ENCODE peak calls at places on chromosomes 2 and 18, in ten cellular contexts. D is esophagus squamous epithelium; G is naive thymus-derived CD4-positive, alpha-beta T cell; R is mesenchymal stem cell; C is astrocyte; S is tibial artery; J is pancreas; L is neural progenitor cell; I is GM12878; N is H1. E is an unnamed sample.

GRCh38 chr2:112784199-112785189 is at the start of gene IL1A:
- DNase-seq in N (no peak), C (peak; percentile 76), J (no peak), D (no peak), S (no peak), R (peak; percentile 69), L (peak; percentile 86), I (no peak), G (no peak), E (peak; percentile 74)

GRCh38 chr18:54787616-54788015 is 40.7 kb upstream of the RAB27B start:
- DNase-seq in R (peak; percentile 26), J (no peak), D (no peak), L (no peak), G (no peak), S (no peak), N (no peak), C (peak; percentile 77), I (no peak), E (no peak)

GRCh38 chr2:190254451-190254850 is 65.2 kb downstream of the HIBCH start:
- DNase-seq in S (no peak), R (no peak), G (no peak), C (peak; percentile 57), N (no peak), L (no peak), J (no peak), I (no peak), D (no peak), E (no peak)

GRCh38 chr2:237695201-237695780 is 67.9 kb downstream of the LRRFIP1 start:
- DNase-seq in I (peak; percentile 76), S (no peak), D (no peak), J (no peak), R (peak; percentile 97), N (no peak), C (peak; percentile 94), G (peak; percentile 67), L (no peak), E (peak; percentile 75)

GRCh38 chr2:75634945-75635344 is 11.6 kb upstream of the MRPL19 start:
- DNase-seq in S (no peak), R (no peak), L (no peak), N (no peak), J (no peak), D (no peak), I (no peak), G (no peak), C (no peak), E (no peak)

GRCh38 chr2:84701880-84702279 is 179.0 kb downstream of the TRABD2A start:
- DNase-seq in C (peak; percentile 70), N (no peak), I (no peak), L (no peak), J (no peak), D (no peak), G (no peak), R (peak; percentile 14), S (no peak), E (no peak)

GRCh38 chr18:73979742-73980141 is 167.9 kb downstream of the FBXO15 start:
- DNase-seq in I (no peak), C (peak; percentile 71), G (no peak), R (peak; percentile 64), N (no peak), D (no peak), S (no peak), J (no peak), L (no peak), E (peak; percentile 12)

GRCh38 chr2:106160786-106161261 is 33.3 kb downstream of the UXS1 start:
- DNase-seq in I (no peak), G (peak; percentile 60), J (peak; percentile 14), R (no peak), S (no peak), L (no peak), C (no peak), D (no peak), N (no peak), E (no peak)

GRCh38 chr2:184577741-184578140 is 20.6 kb upstream of the ZNF804A start:
- DNase-seq in N (no peak), D (no peak), L (no peak), G (no peak), R (no peak), S (no peak), I (no peak), J (no peak), C (no peak), E (no peak)

GRCh38 chr2:101145406-101145805 is 5.8 kb downstream of the TBC1D8 start:
- DNase-seq in S (no peak), R (no peak), N (no peak), J (no peak), I (no peak), L (no peak), G (no peak), C (no peak), D (no peak), E (no peak)

GRCh38 chr2:28753043-28753683 is 1.5 kb downstream of the PPP1CB start:
- DNase-seq in L (peak; percentile 56), S (peak; percentile 86), G (peak; percentile 47), D (no peak), R (peak; percentile 86), I (no peak), C (peak; percentile 62), N (no peak), J (peak; percentile 45), E (peak; percentile 75)

GRCh38 chr18:59055345-59056032 is 84.2 kb upstream of the SEC11C start:
- DNase-seq in D (no peak), R (no peak), J (no peak), S (no peak), G (no peak), C (no peak), N (peak; percentile 59), I (no peak), L (peak; percentile 67), E (peak; percentile 48)

GRCh38 chr2:226579519-226579918 is 220.1 kb downstream of the IRS1 start:
- DNase-seq in D (no peak), G (no peak), I (no peak), L (no peak), N (no peak), S (no peak), C (no peak), J (no peak), R (peak; percentile 18), E (no peak)

GRCh38 chr2:179946810-179947485 is 60.1 kb downstream of the CWC22 start:
- DNase-seq in N (no peak), L (no peak), G (no peak), C (no peak), S (no peak), I (no peak), R (no peak), D (no peak), J (no peak), E (no peak)
- H3K36me3 ChIP-seq in N (peaks cover 47% of the 10 kb centered on the region), L (peaks cover 38% of the 10 kb centered on the region), G (no peaks in the 10 kb centered on the region), C (peaks cover 21% of the 10 kb centered on the region), S (peaks cover 45% of the 10 kb centered on the region), I (peaks cover 6% of the 10 kb centered on the region), R (peaks cover 83% of the 10 kb centered on the region), D (peaks cover 5% of the 10 kb centered on the region), J (no peaks in the 10 kb centered on the region), E (peaks cover 48% of the 10 kb centered on the region)

GRCh38 chr2:66869076-66869475 is 434.2 kb downstream of the MEIS1 start:
- DNase-seq in J (no peak), R (peak; percentile 93), S (no peak), C (peak; percentile 89), I (no peak), D (no peak), G (no peak), L (no peak), N (no peak), E (no peak)
- H3K27ac ChIP-seq in J (no peak overlapping the region), R (no peak overlapping the region), S (no peak overlapping the region), C (peak overlapping the region; percentile 73), I (no peak overlapping the region), D (no peak overlapping the region), G (no peak overlapping the region), L (no peak overlapping the region), N (no peak overlapping the region), E (no peak overlapping the region)

GRCh38 chr2:2117923-2118322 is 213.2 kb downstream of the MYT1L start:
- DNase-seq in G (no peak), J (no peak), L (no peak), D (no peak), N (no peak), R (no peak), S (no peak), I (no peak), C (no peak), E (no peak)
- H3K36me3 ChIP-seq in G (no peaks in the 10 kb centered on the region), J (no peaks in the 10 kb centered on the region), L (no peaks in the 10 kb centered on the region), D (no peaks in the 10 kb centered on the region), N (no peaks in the 10 kb centered on the region), R (no peaks in the 10 kb centered on the region), S (no peaks in the 10 kb centered on the region), I (no peaks in the 10 kb centered on the region), C (no peaks in the 10 kb centered on the region), E (no peaks in the 10 kb centered on the region)

GRCh38 chr18:9335255-9336045 is 877 bp downstream of the TWSG1 start:
- DNase-seq in S (no peak), D (no peak), R (no peak), N (no peak), J (no peak), I (no peak), C (no peak), L (peak; percentile 3), G (no peak), E (peak; percentile 41)

GRCh38 chr18:9334351-9335254 is at the start of gene TWSG1:
- DNase-seq in L (peak; percentile 98), S (peak; percentile 97), D (peak; percentile 65), J (peak; percentile 92), I (peak; percentile 62), C (peak; percentile 83), N (peak; percentile 95), R (peak; percentile 95), G (peak; percentile 87), E (peak; percentile 98)

GRCh38 chr18:9336827-9337226 is 2.3 kb downstream of the TWSG1 start:
- DNase-seq in I (no peak), J (no peak), C (no peak), R (no peak), S (no peak), L (no peak), N (no peak), G (no peak), D (no peak), E (no peak)

GRCh38 chr18:9330419-9330818 is 4.2 kb upstream of the TWSG1 start:
- DNase-seq in R (no peak), L (peak; percentile 4), I (no peak), G (no peak), D (no peak), C (no peak), N (no peak), S (no peak), J (no peak), E (no peak)

DNA sequence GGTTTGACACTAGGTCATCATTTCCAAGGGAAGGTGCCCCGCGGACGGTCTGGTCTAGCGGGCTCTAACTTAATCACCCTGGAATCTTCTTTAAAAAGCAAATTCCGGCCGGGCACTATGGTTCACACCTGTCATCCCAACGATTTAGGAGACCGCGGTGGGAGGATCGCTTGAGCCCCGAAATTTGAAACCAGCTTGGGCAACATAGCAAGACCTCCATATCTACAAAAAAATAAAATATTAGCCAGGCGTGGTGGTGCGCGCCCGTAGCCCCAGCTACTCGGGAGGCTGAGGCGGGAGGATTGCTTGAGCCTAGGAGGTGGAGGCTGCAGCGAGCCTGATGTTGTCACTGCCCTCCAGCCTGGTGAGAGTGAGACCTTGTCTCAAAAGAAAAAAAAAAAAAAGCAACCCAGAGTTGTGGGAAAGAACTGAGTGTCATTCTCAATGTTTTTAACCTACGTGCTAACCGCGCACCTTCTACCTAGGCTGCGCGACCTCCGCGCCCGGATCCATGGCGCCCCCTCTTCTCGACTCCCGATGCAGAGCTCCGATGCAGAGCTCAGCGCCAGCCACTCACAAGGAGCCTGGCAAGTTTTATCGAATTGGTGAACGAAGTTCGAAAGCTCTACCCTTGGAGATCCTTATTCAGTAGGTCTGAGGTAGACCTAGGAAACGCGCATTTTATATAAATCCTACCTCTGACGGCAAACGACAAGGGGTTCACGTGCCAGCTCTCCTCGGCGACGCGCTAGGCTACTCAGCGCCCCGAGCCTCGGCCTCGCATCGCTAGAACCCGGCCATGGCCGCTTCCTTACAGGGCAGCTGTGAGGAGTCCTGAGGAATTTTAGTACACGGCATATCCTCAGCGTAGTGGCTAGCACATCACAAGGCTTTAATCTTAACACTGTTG is 877 bp upstream of the TWSG1 start:
- DNase-seq in C (no peak), D (peak; percentile 28), J (peak; percentile 13), L (peak; percentile 85), I (no peak), N (peak; percentile 70), G (no peak), R (no peak), S (peak; percentile 65), E (no peak)
- H3K27ac ChIP-seq in C (peak overlapping the region; percentile 52), D (peak overlapping the region; percentile 93), J (peak overlapping the region; percentile 80), L (no peak overlapping the region), I (no peak overlapping the region), N (no peak overlapping the region), G (peak overlapping the region; percentile 71), R (peak overlapping the region; percentile 65), S (peak overlapping the region; percentile 99), E (no peak overlapping the region)